ENCODE peak calls at places on chromosomes 11 and 22, in five cellular contexts. A is GM12878, O is Panc1, T is HepG2, V is H1. X is an unnamed sample.

GRCh38 chr11:36070215-36070976 is 126.5 kb downstream of the LDLRAD3 start:
- DNase-seq in O (no peak), T (no peak), A (no peak), V (peak; percentile 17), X (no peak)

GRCh38 chr11:84541711-84542340 is 1085.3 kb downstream of the DLG2 start:
- DNase-seq in O (no peak), V (no peak), A (no peak), T (no peak), X (no peak)

GRCh38 chr11:28346209-28346608 is 238.0 kb downstream of the METTL15 start:
- DNase-seq in A (no peak), O (no peak), T (no peak), V (no peak), X (no peak)

GRCh38 chr22:27107005-27107404 is 449.6 kb downstream of the MIAT start:
- DNase-seq in O (no peak), T (no peak), V (no peak), A (no peak), X (no peak)

GRCh38 chr22:38455530-38456271 is 702 bp upstream of the KCNJ4 start:
- DNase-seq in A (no peak), V (no peak), O (no peak), T (no peak), X (peak; percentile 80)

GRCh38 chr11:12284321-12285050 is 92.9 kb upstream of the PARVA start:
- DNase-seq in O (no peak), V (no peak), A (no peak), T (no peak), X (no peak)

GRCh38 chr11:47983464-47984397 is 3.4 kb downstream of the PTPRJ start:
- DNase-seq in V (no peak), A (no peak), T (no peak), O (no peak), X (no peak)

GRCh38 chr22:39478461-39478860 is 21.6 kb downstream of the MGAT3 start:
- DNase-seq in O (no peak), A (no peak), V (no peak), T (no peak), X (peak; percentile 44)

GRCh38 chr22:45891021-45891421 is 85.9 kb downstream of the WNT7B start:
- DNase-seq in O (no peak), T (no peak), V (no peak), A (no peak), X (no peak)

GRCh38 chr11:121452609-121453150 is at the start of gene SORL1-AS1:
- DNase-seq in A (no peak), O (no peak), V (no peak), T (no peak), X (no peak)

GRCh38 chr11:119445850-119446249 is 22.9 kb upstream of the THY1 start:
- DNase-seq in A (no peak), O (no peak), V (no peak), T (no peak), X (no peak)

GRCh38 chr11:134759855-134760254 is 347.8 kb upstream of the B3GAT1 start:
- DNase-seq in T (no peak), V (no peak), A (no peak), O (no peak), X (no peak)

GRCh38 chr11:1870721-1871466 is 18.0 kb downstream of the LSP1 start:
- DNase-seq in O (no peak), V (no peak), A (no peak), T (no peak), X (no peak)

GRCh38 chr11:2269601-2270321 is 627 bp downstream of the ASCL2 start:
- DNase-seq in O (no peak), A (no peak), T (no peak), V (peak; percentile 62), X (peak; percentile 67)

GRCh38 chr22:43263645-43264514 is 76.9 kb upstream of the TTLL12 start:
- DNase-seq in T (peak; percentile 64), A (peak; percentile 85), V (no peak), O (no peak), X (peak; percentile 71)

GRCh38 chr11:23723861-23724260 is 773.0 kb upstream of the LUZP2 start:
- DNase-seq in O (no peak), A (peak; percentile 3), T (no peak), V (no peak), X (no peak)

GRCh38 chr22:50072714-50073538 is 12.3 kb downstream of the MLC1 start:
- DNase-seq in O (no peak), A (no peak), T (no peak), V (no peak), X (no peak)

GRCh38 chr11:28834877-28835276 is 726.7 kb downstream of the METTL15 start:
- DNase-seq in O (no peak), A (no peak), V (no peak), T (no peak), X (no peak)

GRCh38 chr11:72174299-72175070 is 17.5 kb upstream of the FOLR1 start:
- DNase-seq in A (no peak), T (no peak), O (no peak), V (no peak), X (no peak)

GRCh38 chr11:11505190-11505589 is 116.6 kb downstream of the GALNT18 start:
- DNase-seq in A (no peak), T (no peak), V (no peak), O (no peak), X (no peak)

GRCh38 chr22:37735054-37735453 is 38.2 kb downstream of the TRIOBP start:
- DNase-seq in A (no peak), T (peak; percentile 72), O (no peak), V (no peak), X (peak; percentile 71)

GRCh38 chr22:45265546-45265945 is 19.2 kb upstream of the UPK3A start:
- DNase-seq in O (no peak), T (no peak), V (no peak), A (no peak), X (no peak)

GRCh38 chr11:10683429-10683828 is 10.1 kb downstream of the IRAG1 start:
- DNase-seq in T (no peak), O (no peak), A (no peak), V (no peak), X (no peak)

GRCh38 chr22:48857202-48857805 is 970.4 kb downstream of the BRD1 start:
- DNase-seq in A (no peak), O (no peak), V (no peak), T (no peak), X (no peak)

GRCh38 chr11:46247090-46247489 is 30.4 kb upstream of the CREB3L1 start:
- DNase-seq in V (no peak), A (no peak), T (no peak), O (no peak), X (no peak)

GRCh38 chr11:46248270-46249102 is 29.0 kb upstream of the CREB3L1 start:
- DNase-seq in T (peak; percentile 33), A (no peak), O (no peak), V (no peak), X (peak; percentile 74)

GRCh38 chr11:46250071-46251052 is 27.1 kb upstream of the CREB3L1 start:
- DNase-seq in A (no peak), O (no peak), T (no peak), V (no peak), X (peak; percentile 64)

GRCh38 chr11:46247664-46248063 is 29.8 kb upstream of the CREB3L1 start:
- DNase-seq in V (no peak), T (peak; percentile 72), A (no peak), O (no peak), X (peak; percentile 87)

DNA sequence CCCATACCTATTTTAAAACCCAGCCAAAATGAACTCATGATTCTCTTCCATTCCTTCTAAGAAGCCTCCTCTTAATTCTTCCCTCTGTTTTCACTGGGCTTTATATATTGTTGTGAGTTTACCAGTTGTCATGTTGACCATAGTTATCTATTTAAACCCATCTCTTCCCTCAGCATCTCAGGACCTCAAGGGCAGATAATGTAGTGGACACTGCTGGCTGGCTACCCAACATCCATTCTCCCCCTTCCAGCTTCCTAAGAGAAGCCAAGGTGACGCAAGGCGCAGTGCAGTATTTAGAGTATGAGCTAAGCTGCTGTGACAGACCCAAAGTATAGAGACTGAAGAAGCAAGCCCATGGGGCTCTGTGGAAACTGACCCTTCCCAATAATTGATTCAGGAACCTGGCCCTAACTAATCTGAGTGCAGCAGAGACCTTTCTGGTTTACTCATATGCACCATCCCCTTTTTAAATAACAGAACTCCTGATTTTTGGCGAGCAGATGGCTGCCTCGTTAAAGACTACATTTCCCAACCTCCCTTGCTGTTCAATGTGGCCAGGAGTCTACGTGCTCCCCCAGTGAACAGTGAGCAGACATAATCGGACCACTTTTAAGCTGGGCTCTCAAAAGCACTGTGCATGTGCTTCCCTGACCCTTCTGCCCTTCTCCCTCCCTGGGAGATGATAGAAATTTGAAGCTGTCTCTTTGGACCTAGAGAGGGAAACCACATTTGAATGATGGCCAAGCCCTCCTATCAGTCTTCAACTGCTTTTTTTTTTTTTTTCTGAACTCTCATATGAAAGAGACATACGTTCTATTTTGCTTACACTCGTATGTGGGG is 28.1 kb upstream of the CREB3L1 start:
- DNase-seq in T (no peak), V (no peak), A (no peak), O (no peak), X (peak; percentile 50)
- TF ChIP-seq SIN3A in T (no peak), V (no peak), A (no peak), O (no peak), X (no peak)

DNA sequence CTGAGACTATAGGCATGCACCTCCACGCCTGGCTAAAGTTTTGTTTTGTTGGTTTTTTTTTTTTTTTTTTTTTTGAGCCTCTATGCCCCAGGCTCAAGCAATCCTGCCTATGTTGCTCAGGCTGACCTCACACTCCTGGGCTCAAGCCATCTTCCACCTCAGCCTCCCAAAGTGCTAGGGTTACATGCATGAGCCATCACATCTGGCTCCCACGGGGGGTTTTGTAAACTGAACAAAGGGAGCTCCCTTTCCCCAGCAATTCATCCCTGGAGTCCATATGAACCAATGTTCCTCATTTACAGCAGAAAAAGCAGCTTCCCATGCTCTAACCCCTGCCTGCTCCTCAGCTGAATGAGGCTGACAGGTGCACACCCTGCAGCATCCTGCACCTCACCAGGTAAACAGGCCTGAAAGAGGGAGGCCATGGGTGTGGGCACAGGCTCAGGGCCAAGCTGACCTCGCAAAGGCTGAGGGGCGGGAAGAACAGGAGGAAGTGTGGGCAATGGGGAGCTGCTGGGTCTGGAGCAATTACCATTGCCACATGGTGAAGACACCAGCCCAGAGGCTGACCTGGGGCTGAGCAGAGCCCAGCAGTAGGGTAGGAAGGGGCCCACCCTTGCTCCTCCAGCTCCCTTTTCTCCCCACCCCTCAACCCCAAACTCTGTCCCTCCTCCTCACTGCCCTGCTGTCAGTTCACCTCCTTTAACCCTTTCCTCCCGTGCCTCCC is 58.2 kb downstream of the RBX1 start:
- DNase-seq in V (no peak), T (no peak), A (no peak), O (no peak), X (no peak)
- TF ChIP-seq SIN3A in V (no peak), T (no peak), A (no peak), O (no peak), X (no peak)

GRCh38 chr11:61415381-61415780 is 14.4 kb downstream of the CPSF7 start:
- DNase-seq in V (no peak), T (no peak), O (no peak), A (no peak), X (no peak)

GRCh38 chr11:61417670-61418069 is 12.1 kb downstream of the CPSF7 start:
- DNase-seq in V (no peak), O (no peak), A (no peak), T (peak; percentile 16), X (no peak)

GRCh38 chr11:61413496-61413895 is 16.3 kb downstream of the CPSF7 start:
- DNase-seq in V (no peak), T (no peak), A (no peak), O (no peak), X (no peak)

GRCh38 chr11:61414547-61414946 is 15.2 kb downstream of the CPSF7 start:
- DNase-seq in V (no peak), T (no peak), A (no peak), O (no peak), X (no peak)

GRCh38 chr11:61418136-61418535 is 11.6 kb downstream of the CPSF7 start:
- DNase-seq in A (no peak), O (no peak), V (no peak), T (no peak), X (no peak)
- TF ChIP-seq SIN3A in A (no peak), O (no peak), V (no peak), T (no peak), X (no peak)

GRCh38 chr11:291281-292210 is 2.6 kb downstream of the PGGHG start:
- DNase-seq in O (no peak), T (no peak), V (no peak), A (no peak), X (no peak)
- TF ChIP-seq SIN3A in O (no peak), T (no peak), V (no peak), A (no peak), X (no peak)